ENCODE peak calls at places on chromosomes 4 and X, in ten cellular contexts. R is transverse colon, I is fibroblast of lung, B is brain microvascular endothelial cell, U is left lung, P is thyroid gland, K is astrocyte of the spinal cord, E is pancreas, D is Caco-2, S is astrocyte. G is an unnamed sample.

GRCh38 chr4:98679738-98680137 is 21.3 kb upstream of the TSPAN5 start:
- DNase-seq in R (no peak), I (no peak), B (no peak), U (no peak), P (no peak), K (no peak), E (no peak), D (no peak), S (no peak), G (no peak)

GRCh38 chr4:140326395-140326993 is 47.0 kb upstream of the SCOC start:
- DNase-seq in R (peak), I (peak), B (peak), U (no peak), P (peak), K (peak), E (no peak), D (peak), S (peak), G (peak)

GRCh38 chr4:41590591-41590990 is 52.6 kb downstream of the LIMCH1 start:
- DNase-seq in R (no peak), I (no peak), B (no peak), U (no peak), P (peak), K (no peak), E (no peak), D (no peak), S (no peak), G (no peak)

GRCh38 chr4:114180481-114180880 is 201.0 kb upstream of the ARSJ start:
- DNase-seq in R (no peak), I (peak), B (peak), U (peak), P (peak), K (peak), E (peak), D (peak), S (peak), G (peak)

GRCh38 chrX:85052636-85053343 is 49.1 kb downstream of the APOOL start:
- DNase-seq in R (no peak), I (peak), B (peak), U (no peak), P (no peak), K (peak), E (no peak), D (no peak), S (peak), G (peak)

GRCh38 chr4:101306225-101306624 is 41.1 kb downstream of the PPP3CA start:
- DNase-seq in R (no peak), I (no peak), B (no peak), U (peak), P (peak), K (peak), E (no peak), D (no peak), S (peak), G (no peak)

GRCh38 chr4:127309360-127310095 is 323.2 kb upstream of the INTU start:
- DNase-seq in R (no peak), I (peak), B (no peak), U (no peak), P (no peak), K (peak), E (no peak), D (no peak), S (peak), G (peak)

GRCh38 chr4:17817027-17817426 is 6.2 kb downstream of the NCAPG start:
- DNase-seq in R (no peak), I (peak), B (peak), U (no peak), P (no peak), K (peak), E (no peak), D (peak), S (peak), G (peak)

GRCh38 chr4:101981756-101982155 is 191.2 kb downstream of the BANK1 start:
- DNase-seq in R (no peak), I (no peak), B (no peak), U (no peak), P (peak), K (no peak), E (no peak), D (peak), S (peak), G (no peak)

GRCh38 chrX:19906293-19906692 is 18.9 kb upstream of the SH3KBP1 start:
- DNase-seq in R (no peak), I (no peak), B (no peak), U (no peak), P (no peak), K (no peak), E (no peak), D (no peak), S (no peak), G (no peak)

GRCh38 chrX:19579485-19579884 is 64.2 kb upstream of the MAP3K15 start:
- DNase-seq in R (no peak), I (no peak), B (peak), U (no peak), P (no peak), K (peak), E (no peak), D (no peak), S (peak), G (peak)

GRCh38 chrX:31483336-31483735 is 411.5 kb upstream of the FTHL17 start:
- DNase-seq in R (no peak), I (peak), B (peak), U (no peak), P (no peak), K (peak), E (no peak), D (no peak), S (peak), G (peak)

GRCh38 chrX:110466790-110467189 is 108.1 kb downstream of the RTL9 start:
- DNase-seq in R (no peak), I (no peak), B (no peak), U (no peak), P (no peak), K (no peak), E (no peak), D (no peak), S (no peak), G (no peak)

DNA sequence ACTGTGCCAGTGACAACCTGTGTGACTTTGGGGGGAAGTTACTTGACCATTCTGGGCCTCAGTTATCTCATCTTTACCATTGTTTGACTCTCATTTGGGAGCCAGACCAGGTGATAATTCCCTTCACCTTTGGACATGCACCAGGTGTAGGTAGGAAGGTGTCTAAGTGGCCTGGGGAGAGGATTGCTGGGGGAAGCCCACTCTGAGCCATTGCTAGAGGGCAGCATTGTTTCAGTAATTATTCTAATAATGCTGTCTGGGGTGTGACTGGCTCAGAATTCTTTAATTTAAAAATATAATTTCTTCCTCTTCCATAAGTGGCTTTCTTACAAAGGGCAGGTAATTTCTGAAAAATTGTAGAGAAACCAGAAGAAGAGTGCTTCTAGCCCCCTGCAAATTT is 104.3 kb downstream of the RTL9 start:
- DNase-seq in R (no peak), I (no peak), B (no peak), U (no peak), P (no peak), K (no peak), E (no peak), D (no peak), S (no peak), G (no peak)
- TF ChIP-seq CTCF in R (no peak), I (no peak), B (peak), U (no peak), P (no peak), K (peak), E (no peak), D (no peak), S (peak), G (peak)

GRCh38 chr4:4857001-4857808 is 2.3 kb upstream of the MSX1 start:
- DNase-seq in R (no peak), I (no peak), B (no peak), U (peak), P (no peak), K (peak), E (no peak), D (no peak), S (no peak), G (no peak)
- H3K4me3 ChIP-seq in R (no peak), I (no peak), B (no peak), U (no peak), P (no peak), K (peak), E (no peak), D (peak), S (no peak), G (no peak)

GRCh38 chr4:129093173-129093974 is at the start of gene SCLT1:
- DNase-seq in R (peak), I (peak), B (peak), U (peak), P (peak), K (peak), E (peak), D (peak), S (peak), G (peak)

GRCh38 chr4:129095811-129096454 is at the start of gene C4orf33:
- DNase-seq in R (peak), I (peak), B (peak), U (peak), P (peak), K (peak), E (peak), D (peak), S (peak), G (peak)

GRCh38 chr4:129087516-129087915 is 5.8 kb downstream of the SCLT1 start:
- DNase-seq in R (no peak), I (no peak), B (no peak), U (no peak), P (no peak), K (no peak), E (no peak), D (no peak), S (no peak), G (no peak)

GRCh38 chr4:129094347-129094746 is 1.0 kb upstream of the SCLT1 start:
- DNase-seq in R (no peak), I (no peak), B (no peak), U (no peak), P (no peak), K (peak), E (no peak), D (no peak), S (no peak), G (no peak)

GRCh38 chr4:129092636-129093172 is 635 bp downstream of the SCLT1 start:
- DNase-seq in R (no peak), I (peak), B (peak), U (no peak), P (no peak), K (no peak), E (no peak), D (no peak), S (peak), G (peak)
- TF ChIP-seq CTCF in R (no peak), I (no peak), B (peak), U (no peak), P (no peak), K (peak), E (no peak), D (no peak), S (no peak), G (no peak)

GRCh38 chr4:123031664-123032063 is 109.3 kb upstream of the NUDT6 start:
- DNase-seq in R (no peak), I (peak), B (no peak), U (no peak), P (no peak), K (no peak), E (no peak), D (no peak), S (no peak), G (no peak)
- H3K4me3 ChIP-seq in R (no peak), I (no peak), B (no peak), U (no peak), P (no peak), K (no peak), E (no peak), D (no peak), S (no peak), G (no peak)

DNA sequence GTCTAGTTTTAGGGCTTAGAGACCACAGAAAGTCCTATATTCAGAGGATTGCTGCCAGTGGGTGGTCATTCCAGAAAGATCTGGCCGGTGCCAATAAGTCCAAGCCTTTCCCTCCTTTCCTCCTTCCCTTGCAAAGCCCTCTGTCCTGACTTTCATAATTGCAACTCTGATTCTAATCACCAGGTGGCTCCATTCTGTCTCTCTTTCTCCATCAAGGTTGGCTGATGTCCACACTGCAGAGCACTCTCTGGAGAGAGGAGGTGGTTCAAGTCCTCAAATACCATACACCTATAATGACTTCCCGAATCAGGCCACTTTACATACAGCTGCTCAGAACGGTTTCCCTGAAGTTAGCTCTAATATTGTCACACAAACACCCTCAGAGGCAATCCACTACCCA is 22.4 kb upstream of the ARMCX4 start:
- DNase-seq in R (no peak), I (peak), B (peak), U (no peak), P (no peak), K (peak), E (no peak), D (peak), S (no peak), G (peak)
- TF ChIP-seq CTCF in R (no peak), I (peak), B (peak), U (no peak), P (no peak), K (peak), E (no peak), D (peak), S (peak), G (peak)

G was measured in AG10803.